ENCODE peak calls at places on chromosomes 6 and 20, in nine cellular contexts. N is RWPE1; I is psoas muscle; H is NCI-H1092; P is body of pancreas; C is thoracic aorta; E is stimulated activated CD8-positive, alpha-beta memory T cell treated with anti-CD3 and anti-CD28 coated beads, Interleukin-2, amount 100 ng/mL, for 48 hours; L is stomach; R is T-helper 9 cell. V is an unnamed sample.

GRCh38 chr6:139597781-139598368 is 223.4 kb upstream of the CITED2 start:
- DNase-seq in N (peak; percentile 45), I (peak; percentile 77), H (no peak), P (peak; percentile 77), C (peak; percentile 43), E (no peak), L (peak; percentile 80), R (no peak), V (peak; percentile 84)

GRCh38 chr6:164926686-164927085 is 382.7 kb downstream of the C6orf118 start:
- DNase-seq in N (no peak), I (no peak), H (no peak), P (no peak), C (no peak), E (no peak), L (no peak), R (no peak), V (no peak)

GRCh38 chr6:154951400-154952200 is 43.5 kb upstream of the TIAM2 start:
- DNase-seq in N (peak; percentile 45), I (no peak), H (no peak), P (no peak), C (no peak), E (no peak), L (no peak), R (peak; percentile 6), V (no peak)

GRCh38 chr20:34512955-34513419 is 3.2 kb upstream of the DYNLRB1 start:
- DNase-seq in N (peak; percentile 35), I (no peak), H (no peak), P (no peak), C (no peak), E (no peak), L (no peak), R (no peak), V (no peak)

GRCh38 chr6:6090861-6091607 is 84.3 kb upstream of the NRN1 start:
- DNase-seq in N (no peak), I (no peak), H (no peak), P (no peak), C (no peak), E (no peak), L (no peak), R (no peak), V (no peak)

GRCh38 chr6:105746130-105746505 is 340.0 kb upstream of the PRDM1 start:
- DNase-seq in N (no peak), I (no peak), H (no peak), P (no peak), C (no peak), E (no peak), L (no peak), R (no peak), V (no peak)

GRCh38 chr6:89581669-89582068 is 56.9 kb downstream of the LYRM2 start:
- DNase-seq in N (no peak), I (no peak), H (peak; percentile 41), P (no peak), C (no peak), E (no peak), L (no peak), R (no peak), V (no peak)

GRCh38 chr6:139520321-139520768 is 145.9 kb upstream of the CITED2 start:
- DNase-seq in N (peak; percentile 92), I (no peak), H (no peak), P (no peak), C (no peak), E (no peak), L (no peak), R (no peak), V (no peak)

GRCh38 chr6:170011233-170012142 is 260.1 kb downstream of the ERMARD start:
- DNase-seq in N (no peak), I (peak; percentile 73), H (no peak), P (no peak), C (no peak), E (no peak), L (no peak), R (no peak), V (peak; percentile 72)

GRCh38 chr6:164322533-164322932 is 908.0 kb downstream of the QKI start:
- DNase-seq in N (peak; percentile 57), I (no peak), H (no peak), P (no peak), C (no peak), E (no peak), L (no peak), R (no peak), V (no peak)